ENCODE peak calls at places on chromosomes 4 and X, in six cellular contexts. E is sigmoid colon, F is GM13976, O is ascending aorta, H is PC-9, U is cardiac muscle cell. I is an unnamed sample.

GRCh38 chr4:103429283-103429682 is 231.1 kb upstream of the CENPE start:
- DNase-seq in U (peak; percentile 14), H (no peak), E (no peak), F (peak; percentile 28), O (no peak), I (peak; percentile 27)

GRCh38 chrX:133179500-133179899 is 38.7 kb downstream of the TFDP3 start:
- DNase-seq in O (no peak), E (no peak), F (no peak), U (no peak), H (no peak), I (no peak)

GRCh38 chr4:151013491-151013890 is 1.6 kb downstream of the LRBA start:
- DNase-seq in U (no peak), O (no peak), H (no peak), F (no peak), E (no peak), I (no peak)

GRCh38 chrX:103864886-103865534 is 33.0 kb upstream of the RAB9B start:
- DNase-seq in O (no peak), F (no peak), U (no peak), H (no peak), E (no peak), I (no peak)

GRCh38 chr4:821631-822030 is 4.3 kb downstream of the CPLX1 start:
- DNase-seq in O (no peak), E (peak; percentile 41), U (no peak), F (no peak), H (no peak), I (no peak)

GRCh38 chrX:19883878-19884277 is 3.5 kb downstream of the SH3KBP1 start:
- DNase-seq in U (no peak), E (no peak), O (no peak), F (no peak), H (peak; percentile 70), I (no peak)

GRCh38 chrX:18616688-18617087 is 55.2 kb downstream of the RS1 start:
- DNase-seq in E (no peak), H (no peak), F (no peak), U (no peak), O (no peak), I (no peak)

GRCh38 chrX:18698762-18699650 is 8.4 kb upstream of the PPEF1 start:
- DNase-seq in U (no peak), E (no peak), F (no peak), H (no peak), O (no peak), I (no peak)

GRCh38 chr4:65502151-65502691 is 168.1 kb downstream of the EPHA5 start:
- DNase-seq in F (no peak), O (no peak), H (no peak), U (no peak), E (no peak), I (no peak)

GRCh38 chrX:50910685-50911176 is at the start of gene BMP15:
- DNase-seq in O (no peak), H (no peak), E (no peak), F (no peak), U (no peak), I (no peak)

GRCh38 chrX:119343856-119344255 is 55.3 kb upstream of the SLC25A43 start:
- DNase-seq in F (no peak), O (no peak), U (no peak), E (no peak), H (peak; percentile 33), I (no peak)

GRCh38 chr4:15918484-15919129 is 19.9 kb downstream of the FGFBP1 start:
- DNase-seq in O (no peak), H (peak; percentile 68), U (peak; percentile 25), E (no peak), F (no peak), I (no peak)

GRCh38 chr4:184746532-184746870 is 12.6 kb upstream of the CENPU start:
- DNase-seq in F (no peak), O (peak; percentile 85), U (peak; percentile 58), H (peak; percentile 64), E (peak; percentile 88), I (no peak)

GRCh38 chr4:82951196-82951595 is 50.7 kb downstream of the THAP9 start:
- DNase-seq in O (no peak), E (no peak), H (no peak), U (no peak), F (no peak), I (no peak)

GRCh38 chrX:29690061-29690460 is 525.3 kb upstream of the MAGEB2 start:
- DNase-seq in H (no peak), E (no peak), U (no peak), F (no peak), O (no peak), I (no peak)

GRCh38 chr4:56311299-56311975 is 75.9 kb downstream of the AASDH start:
- DNase-seq in O (no peak), H (no peak), F (no peak), E (no peak), U (no peak), I (no peak)

GRCh38 chr4:57370691-57371090 is 260.5 kb upstream of the IGFBP7 start:
- DNase-seq in F (no peak), E (no peak), O (no peak), U (no peak), H (no peak), I (no peak)

GRCh38 chr4:153347117-153347516 is 2.6 kb downstream of the MND1 start:
- DNase-seq in U (no peak), O (no peak), F (no peak), E (no peak), H (no peak), I (no peak)
- TF ChIP-seq CTCF in U (no peak), O (no peak), F (no peak), E (no peak), H (no peak), I (no peak)

GRCh38 chr4:80138556-80139538 is 58.5 kb upstream of the PRDM8 start:
- DNase-seq in F (no peak), O (no peak), E (no peak), U (no peak), H (no peak), I (peak; percentile 7)

GRCh38 chr4:80136238-80136637 is 61.1 kb upstream of the PRDM8 start:
- DNase-seq in E (no peak), H (no peak), F (no peak), U (no peak), O (no peak), I (no peak)

GRCh38 chr4:80135702-80136058 is 61.6 kb upstream of the PRDM8 start:
- DNase-seq in U (no peak), E (no peak), F (no peak), H (no peak), O (no peak), I (no peak)

GRCh38 chr4:80139668-80140067 is 57.6 kb upstream of the PRDM8 start:
- DNase-seq in U (no peak), H (no peak), F (no peak), E (no peak), O (no peak), I (no peak)

DNA sequence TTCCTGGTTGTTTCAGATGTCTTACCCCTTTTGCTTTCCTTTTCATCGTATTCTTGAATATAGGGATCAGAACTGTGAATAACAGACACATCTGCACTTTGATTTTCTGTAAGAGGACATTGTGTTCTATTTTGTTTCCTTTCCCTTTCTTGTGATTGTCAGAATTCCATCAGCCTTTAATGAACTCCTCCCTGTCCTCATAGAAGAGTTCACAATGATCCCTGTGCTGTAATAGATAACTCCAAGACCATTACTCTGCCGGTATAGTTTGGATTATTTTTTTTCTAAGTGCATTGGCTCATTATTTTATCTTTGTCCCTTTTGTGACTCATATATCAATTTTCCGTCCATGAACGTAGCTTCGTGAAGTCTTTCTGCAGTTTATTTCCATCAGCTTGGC is 59.7 kb upstream of the PRDM8 start:
- DNase-seq in F (no peak), E (no peak), H (no peak), U (no peak), O (no peak), I (no peak)
- TF ChIP-seq CTCF in F (no peak), E (no peak), H (no peak), U (no peak), O (no peak), I (no peak)

GRCh38 chr4:147816382-147817254 is 84.7 kb downstream of the ARHGAP10 start:
- DNase-seq in U (no peak), E (no peak), H (no peak), F (no peak), O (no peak), I (no peak)

GRCh38 chr4:147813107-147813773 is 81.4 kb downstream of the ARHGAP10 start:
- DNase-seq in F (no peak), E (no peak), O (no peak), U (no peak), H (no peak), I (no peak)

GRCh38 chr4:147815741-147816140 is 83.9 kb downstream of the ARHGAP10 start:
- DNase-seq in O (no peak), H (no peak), F (no peak), U (no peak), E (no peak), I (no peak)

GRCh38 chr4:147811878-147812277 is 80.0 kb downstream of the ARHGAP10 start:
- DNase-seq in F (no peak), E (no peak), U (no peak), H (no peak), O (no peak), I (no peak)

DNA sequence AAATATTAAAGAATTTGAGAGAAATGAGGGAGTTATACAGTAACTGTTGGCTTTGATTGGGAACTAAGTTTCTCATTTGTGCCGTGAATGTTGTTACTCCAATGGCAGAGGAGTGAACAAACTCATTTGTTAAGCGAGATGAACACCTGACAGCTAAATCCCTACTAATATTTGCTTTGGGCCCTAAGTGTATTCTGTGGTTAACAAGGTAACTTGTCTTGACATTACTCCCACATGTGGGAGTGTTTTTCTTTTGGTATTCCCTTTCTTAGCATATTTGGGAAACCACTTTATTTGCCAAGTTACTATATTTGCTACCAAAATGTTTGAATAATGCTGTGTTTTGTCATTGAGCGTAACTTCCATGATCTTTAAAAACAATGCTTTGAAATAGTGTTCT is 82.4 kb downstream of the ARHGAP10 start:
- DNase-seq in O (no peak), U (no peak), E (no peak), H (no peak), F (no peak), I (no peak)
- TF ChIP-seq CTCF in O (no peak), U (no peak), E (no peak), H (no peak), F (no peak), I (no peak)

GRCh38 chr4:189664693-189665250 is 275.9 kb upstream of the FRG1 start:
- DNase-seq in O (no peak), F (no peak), H (no peak), U (no peak), E (peak; percentile 41), I (no peak)

GRCh38 chr4:189659302-189659701 is 281.4 kb upstream of the FRG1 start:
- DNase-seq in F (no peak), O (no peak), U (no peak), H (no peak), E (no peak), I (no peak)

GRCh38 chr4:189656551-189657165 is 284.0 kb upstream of the FRG1 start:
- DNase-seq in F (no peak), O (no peak), U (no peak), H (no peak), E (no peak), I (no peak)

DNA sequence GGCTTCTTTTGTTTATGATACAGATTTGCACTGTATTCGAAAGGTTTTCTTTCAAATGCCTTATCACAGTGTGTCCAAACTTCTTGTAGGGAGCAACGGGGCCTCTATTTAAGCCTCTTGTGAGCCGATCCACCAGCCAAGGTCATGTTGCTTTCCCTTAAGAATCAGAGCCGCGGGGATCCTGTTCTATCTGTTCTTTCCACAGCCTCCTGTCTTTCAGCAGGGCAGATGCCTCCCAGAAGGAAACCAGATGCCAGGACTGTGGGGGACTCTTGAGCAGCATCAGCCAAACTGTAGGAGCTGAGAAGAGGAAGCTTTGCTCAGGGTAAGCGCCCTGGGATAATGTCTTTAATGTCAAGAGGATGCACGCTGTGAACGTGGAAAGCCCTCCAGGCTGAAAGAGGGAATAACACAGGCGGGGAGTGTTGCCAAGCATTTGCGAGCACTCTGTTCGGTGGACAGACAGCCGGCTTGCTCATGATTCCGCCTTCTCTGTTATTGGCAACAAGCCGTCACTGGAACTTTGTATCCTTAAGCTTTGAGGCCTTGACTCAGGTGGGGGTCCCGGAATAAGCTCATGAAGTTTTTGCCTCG is 279.8 kb upstream of the FRG1 start:
- DNase-seq in H (no peak), E (no peak), U (peak; percentile 28), O (no peak), F (no peak), I (no peak)
- TF ChIP-seq CTCF in H (no peak), E (no peak), U (no peak), O (no peak), F (no peak), I (no peak)

I was measured in GM10248.